ENCODE peak calls at places on chromosome 20, in five cellular contexts. One of them, this sample, is unnamed.

GRCh38 chr20:6920991-6921613 is 153.6 kb downstream of the BMP2 start:
- DNase-seq in germinal center: no peak
- DNase-seq in amniotic stem cell: no peak
- DNase-seq in fibroblast of the conjunctiva: no peak
- DNase-seq in sciatic nerve: no peak
- DNase-seq in this sample: no peak

GRCh38 chr20:60046011-60046413 is 87.8 kb downstream of the CDH26 start:
- DNase-seq in germinal center: no peak
- DNase-seq in amniotic stem cell: no peak
- DNase-seq in sciatic nerve: no peak
- DNase-seq in fibroblast of the conjunctiva: no peak
- DNase-seq in this sample: no peak

GRCh38 chr20:57074386-57074785 is 192.1 kb downstream of the BMP7 start:
- DNase-seq in germinal center: no peak
- DNase-seq in amniotic stem cell: no peak
- DNase-seq in fibroblast of the conjunctiva: no peak
- DNase-seq in sciatic nerve: peak; percentile 26
- DNase-seq in this sample: no peak

GRCh38 chr20:20712004-20712473 is 405 bp downstream of the RALGAPA2 start:
- DNase-seq in fibroblast of the conjunctiva: no peak
- DNase-seq in germinal center: peak; percentile 5
- DNase-seq in sciatic nerve: peak; percentile 73
- DNase-seq in amniotic stem cell: no peak
- DNase-seq in this sample: peak; percentile 9

GRCh38 chr20:22385602-22386299 is 198.6 kb downstream of the FOXA2 start:
- DNase-seq in sciatic nerve: no peak
- DNase-seq in fibroblast of the conjunctiva: no peak
- DNase-seq in amniotic stem cell: no peak
- DNase-seq in germinal center: no peak
- DNase-seq in this sample: no peak

GRCh38 chr20:36070451-36070850 is 84.1 kb upstream of the EPB41L1 start:
- DNase-seq in sciatic nerve: peak; percentile 67
- DNase-seq in germinal center: no peak
- DNase-seq in amniotic stem cell: no peak
- DNase-seq in fibroblast of the conjunctiva: no peak
- DNase-seq in this sample: no peak

GRCh38 chr20:2780948-2781347 is 19.5 kb downstream of the CPXM1 start:
- DNase-seq in germinal center: no peak
- DNase-seq in fibroblast of the conjunctiva: no peak
- DNase-seq in sciatic nerve: no peak
- DNase-seq in amniotic stem cell: no peak
- DNase-seq in this sample: no peak

GRCh38 chr20:63268256-63268655 is 4.4 kb upstream of the ARFGAP1 start:
- DNase-seq in fibroblast of the conjunctiva: no peak
- DNase-seq in sciatic nerve: no peak
- DNase-seq in germinal center: no peak
- DNase-seq in amniotic stem cell: no peak
- DNase-seq in this sample: no peak

GRCh38 chr20:50394569-50394968 is 115.6 kb upstream of the PTPN1 start:
- DNase-seq in amniotic stem cell: no peak
- DNase-seq in sciatic nerve: no peak
- DNase-seq in germinal center: no peak
- DNase-seq in fibroblast of the conjunctiva: no peak
- DNase-seq in this sample: no peak

GRCh38 chr20:44768854-44769480 is 23.3 kb downstream of the KCNK15 start:
- DNase-seq in germinal center: peak; percentile 27
- DNase-seq in sciatic nerve: no peak
- DNase-seq in amniotic stem cell: no peak
- DNase-seq in fibroblast of the conjunctiva: no peak
- DNase-seq in this sample: peak; percentile 21

GRCh38 chr20:44723798-44724362 is 8.7 kb downstream of the CCN5 start:
- DNase-seq in germinal center: no peak
- DNase-seq in amniotic stem cell: no peak
- DNase-seq in sciatic nerve: no peak
- DNase-seq in fibroblast of the conjunctiva: no peak
- DNase-seq in this sample: no peak

GRCh38 chr20:21265457-21266190 is 37.5 kb upstream of the XRN2 start:
- DNase-seq in fibroblast of the conjunctiva: no peak
- DNase-seq in sciatic nerve: no peak
- DNase-seq in amniotic stem cell: no peak
- DNase-seq in germinal center: no peak
- DNase-seq in this sample: no peak

GRCh38 chr20:5670137-5670536 is 80.1 kb upstream of the SHLD1 start:
- DNase-seq in amniotic stem cell: no peak
- DNase-seq in fibroblast of the conjunctiva: no peak
- DNase-seq in germinal center: no peak
- DNase-seq in sciatic nerve: no peak
- DNase-seq in this sample: no peak

GRCh38 chr20:2873747-2874041 is 413 bp downstream of the PTPRA start:
- DNase-seq in amniotic stem cell: peak; percentile 43
- DNase-seq in sciatic nerve: peak; percentile 71
- DNase-seq in fibroblast of the conjunctiva: no peak
- DNase-seq in germinal center: peak; percentile 74
- DNase-seq in this sample: no peak

GRCh38 chr20:37358366-37359150 is 12.6 kb downstream of the SRC start:
- DNase-seq in sciatic nerve: no peak
- DNase-seq in fibroblast of the conjunctiva: no peak
- DNase-seq in germinal center: no peak
- DNase-seq in amniotic stem cell: no peak
- DNase-seq in this sample: no peak

GRCh38 chr20:14401479-14402138 is 64.2 kb upstream of the FLRT3 start:
- DNase-seq in sciatic nerve: no peak
- DNase-seq in germinal center: no peak
- DNase-seq in amniotic stem cell: no peak
- DNase-seq in fibroblast of the conjunctiva: no peak
- DNase-seq in this sample: no peak

GRCh38 chr20:34951252-34951651 is 4.4 kb downstream of the GSS start:
- DNase-seq in amniotic stem cell: no peak
- DNase-seq in germinal center: peak; percentile 67
- DNase-seq in fibroblast of the conjunctiva: no peak
- DNase-seq in sciatic nerve: no peak
- DNase-seq in this sample: no peak

GRCh38 chr20:52746190-52746589 is 226.0 kb upstream of the TSHZ2 start:
- DNase-seq in amniotic stem cell: no peak
- DNase-seq in fibroblast of the conjunctiva: no peak
- DNase-seq in germinal center: no peak
- DNase-seq in sciatic nerve: no peak
- DNase-seq in this sample: no peak

GRCh38 chr20:9339708-9340107 is 174.7 kb upstream of the LAMP5 start:
- DNase-seq in sciatic nerve: no peak
- DNase-seq in fibroblast of the conjunctiva: no peak
- DNase-seq in germinal center: no peak
- DNase-seq in amniotic stem cell: no peak
- DNase-seq in this sample: no peak

GRCh38 chr20:5996765-5997164 is 46.3 kb downstream of the MCM8 start:
- DNase-seq in fibroblast of the conjunctiva: no peak
- DNase-seq in sciatic nerve: no peak
- DNase-seq in germinal center: peak; percentile 12
- DNase-seq in amniotic stem cell: no peak
- DNase-seq in this sample: peak; percentile 40

GRCh38 chr20:54056762-54057639 is 13.4 kb downstream of the BCAS1 start:
- DNase-seq in amniotic stem cell: no peak
- DNase-seq in sciatic nerve: no peak
- DNase-seq in germinal center: no peak
- DNase-seq in fibroblast of the conjunctiva: no peak
- DNase-seq in this sample: no peak

GRCh38 chr20:33673411-33674293 is 576 bp downstream of the NECAB3 start:
- DNase-seq in fibroblast of the conjunctiva: no peak
- DNase-seq in amniotic stem cell: no peak
- DNase-seq in germinal center: no peak
- DNase-seq in sciatic nerve: no peak
- DNase-seq in this sample: no peak